ENCODE peak calls at places on chromosomes 2 and 18, in five cellular contexts. One of them, this sample, is unnamed.

GRCh38 chr2:28471214-28471613 is 24.6 kb upstream of the PLB1 start:
- DNase-seq in brain microvascular endothelial cell: no peak
- DNase-seq in AG04450: no peak
- DNase-seq in left ventricle myocardium inferior: no peak
- DNase-seq in heart right ventricle: no peak
- DNase-seq in this sample: no peak

GRCh38 chr2:12728221-12728777 is 11.6 kb downstream of the TRIB2 start:
- DNase-seq in brain microvascular endothelial cell: no peak
- DNase-seq in AG04450: no peak
- DNase-seq in left ventricle myocardium inferior: no peak
- DNase-seq in heart right ventricle: no peak
- DNase-seq in this sample: no peak

GRCh38 chr18:31819106-31819924 is 58.6 kb upstream of the SLC25A52 start:
- DNase-seq in brain microvascular endothelial cell: peak; percentile 22
- DNase-seq in AG04450: peak; percentile 1
- DNase-seq in left ventricle myocardium inferior: no peak
- DNase-seq in heart right ventricle: no peak
- DNase-seq in this sample: no peak

GRCh38 chr2:201448701-201449100 is 2.6 kb downstream of the TRAK2 start:
- DNase-seq in brain microvascular endothelial cell: no peak
- DNase-seq in AG04450: no peak
- DNase-seq in left ventricle myocardium inferior: no peak
- DNase-seq in heart right ventricle: no peak
- DNase-seq in this sample: no peak

GRCh38 chr18:74116628-74117554 is 30.7 kb downstream of the FBXO15 start:
- DNase-seq in brain microvascular endothelial cell: peak; percentile 47
- DNase-seq in AG04450: peak; percentile 26
- DNase-seq in left ventricle myocardium inferior: no peak
- DNase-seq in heart right ventricle: no peak
- DNase-seq in this sample: no peak

GRCh38 chr2:16189851-16190160 is 249.5 kb downstream of the MYCN start:
- DNase-seq in brain microvascular endothelial cell: no peak
- DNase-seq in AG04450: no peak
- DNase-seq in left ventricle myocardium inferior: no peak
- DNase-seq in heart right ventricle: no peak
- DNase-seq in this sample: no peak

GRCh38 chr2:133774675-133775005 is 206.4 kb upstream of the NCKAP5 start:
- DNase-seq in brain microvascular endothelial cell: no peak
- DNase-seq in AG04450: no peak
- DNase-seq in left ventricle myocardium inferior: peak; percentile 29
- DNase-seq in heart right ventricle: no peak
- DNase-seq in this sample: no peak

GRCh38 chr18:49398331-49398730 is 62.1 kb downstream of the DYM start:
- DNase-seq in brain microvascular endothelial cell: no peak
- DNase-seq in AG04450: no peak
- DNase-seq in left ventricle myocardium inferior: no peak
- DNase-seq in heart right ventricle: no peak
- DNase-seq in this sample: no peak

GRCh38 chr2:132953771-132954170 is 283.8 kb upstream of the LYPD1 start:
- DNase-seq in brain microvascular endothelial cell: no peak
- DNase-seq in AG04450: no peak
- DNase-seq in left ventricle myocardium inferior: no peak
- DNase-seq in heart right ventricle: no peak
- DNase-seq in this sample: no peak

DNA sequence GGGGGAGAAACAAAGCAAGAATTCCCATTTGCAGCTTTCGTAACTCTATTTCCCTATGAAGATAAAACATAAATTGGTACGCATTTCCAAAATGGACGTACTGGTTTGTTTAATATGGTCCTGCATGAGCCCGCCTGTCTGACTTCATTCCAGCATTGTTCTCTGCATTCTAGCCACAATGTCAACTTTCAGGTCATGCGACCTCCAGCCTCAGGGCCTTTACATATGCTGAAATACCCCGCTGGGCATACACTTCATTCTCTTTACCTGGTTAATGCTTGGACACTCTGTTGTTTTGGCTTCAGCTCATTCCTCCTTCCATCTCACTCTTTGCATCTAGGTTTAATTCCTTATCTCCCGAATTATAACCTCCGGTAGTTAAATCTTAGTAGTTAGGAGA is 103.7 kb upstream of the DNMT3A start:
- DNase-seq in brain microvascular endothelial cell: no peak
- DNase-seq in AG04450: no peak
- DNase-seq in left ventricle myocardium inferior: no peak
- DNase-seq in heart right ventricle: no peak
- DNase-seq in this sample: no peak
- TF ChIP-seq CTCF in brain microvascular endothelial cell: no peak
- TF ChIP-seq CTCF in AG04450: no peak
- TF ChIP-seq CTCF in left ventricle myocardium inferior: no peak
- TF ChIP-seq CTCF in heart right ventricle: no peak
- TF ChIP-seq CTCF in this sample: no peak

GRCh38 chr18:69949538-69949936 is 1.9 kb upstream of the CD226 start:
- DNase-seq in brain microvascular endothelial cell: no peak
- DNase-seq in AG04450: no peak
- DNase-seq in left ventricle myocardium inferior: no peak
- DNase-seq in heart right ventricle: no peak
- DNase-seq in this sample: no peak

GRCh38 chr18:69948919-69949537 is 1.4 kb upstream of the CD226 start:
- DNase-seq in brain microvascular endothelial cell: no peak
- DNase-seq in AG04450: no peak
- DNase-seq in left ventricle myocardium inferior: peak; percentile 24
- DNase-seq in heart right ventricle: peak; percentile 14
- DNase-seq in this sample: peak; percentile 38

GRCh38 chr18:69946608-69947155 is 991 bp downstream of the CD226 start:
- DNase-seq in brain microvascular endothelial cell: no peak
- DNase-seq in AG04450: no peak
- DNase-seq in left ventricle myocardium inferior: no peak
- DNase-seq in heart right ventricle: no peak
- DNase-seq in this sample: no peak

GRCh38 chr18:69945220-69946114 is 2.2 kb downstream of the CD226 start:
- DNase-seq in brain microvascular endothelial cell: no peak
- DNase-seq in AG04450: no peak
- DNase-seq in left ventricle myocardium inferior: no peak
- DNase-seq in heart right ventricle: no peak
- DNase-seq in this sample: no peak

DNA sequence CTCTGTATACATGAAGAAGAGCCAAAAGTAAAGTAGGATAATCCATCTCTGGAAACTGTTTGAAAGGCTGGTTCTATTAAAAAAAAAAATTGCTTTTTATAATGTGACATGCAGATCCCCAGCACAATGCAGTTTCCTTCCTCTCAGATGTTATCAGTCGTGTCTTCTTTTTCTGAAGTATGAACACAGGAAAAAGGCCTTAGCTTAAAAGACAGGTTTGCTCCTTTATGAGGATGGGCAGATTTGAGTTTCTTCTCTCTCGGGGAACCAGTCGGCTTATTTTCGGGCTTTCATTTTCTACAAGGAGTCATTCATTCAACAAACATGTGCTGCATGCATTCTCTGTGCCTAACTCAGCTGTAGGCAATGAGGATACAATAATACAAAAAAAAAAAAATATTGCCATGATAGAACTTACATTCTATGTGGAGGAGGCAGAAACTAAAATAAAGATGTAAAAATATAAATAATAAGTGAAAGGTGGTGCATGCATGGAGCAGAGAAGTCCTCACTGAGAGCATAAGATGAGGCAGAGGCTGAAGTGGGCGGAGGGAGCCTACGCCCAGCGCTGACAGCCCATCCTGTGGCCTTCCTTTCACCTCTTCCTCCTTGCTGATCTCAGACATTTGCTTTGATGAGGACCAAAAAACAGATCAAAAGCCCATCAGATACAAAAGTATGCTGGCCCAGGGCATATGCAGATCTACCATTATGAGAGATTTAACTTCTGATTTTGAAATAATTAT is at the start of gene CD226:
- DNase-seq in brain microvascular endothelial cell: no peak
- DNase-seq in AG04450: no peak
- DNase-seq in left ventricle myocardium inferior: no peak
- DNase-seq in heart right ventricle: no peak
- DNase-seq in this sample: no peak
- H3K27ac ChIP-seq in brain microvascular endothelial cell: no peak within 1 kb of the TSS
- H3K27ac ChIP-seq in AG04450: no peak within 1 kb of the TSS
- H3K27ac ChIP-seq in left ventricle myocardium inferior: peak within 1 kb of the TSS; percentile 30
- H3K27ac ChIP-seq in heart right ventricle: no peak within 1 kb of the TSS
- H3K27ac ChIP-seq in this sample: no peak within 1 kb of the TSS

GRCh38 chr2:157185828-157186227 is 71.7 kb upstream of the GALNT5 start:
- DNase-seq in brain microvascular endothelial cell: no peak
- DNase-seq in AG04450: no peak
- DNase-seq in left ventricle myocardium inferior: no peak
- DNase-seq in heart right ventricle: no peak
- DNase-seq in this sample: no peak
- TF ChIP-seq CTCF in brain microvascular endothelial cell: peak; percentile 40
- TF ChIP-seq CTCF in AG04450: peak; percentile 23
- TF ChIP-seq CTCF in left ventricle myocardium inferior: no peak
- TF ChIP-seq CTCF in heart right ventricle: no peak
- TF ChIP-seq CTCF in this sample: no peak

GRCh38 chr2:15028406-15028805 is 395.9 kb downstream of the LRATD1 start:
- DNase-seq in brain microvascular endothelial cell: no peak
- DNase-seq in AG04450: no peak
- DNase-seq in left ventricle myocardium inferior: no peak
- DNase-seq in heart right ventricle: no peak
- DNase-seq in this sample: no peak

DNA sequence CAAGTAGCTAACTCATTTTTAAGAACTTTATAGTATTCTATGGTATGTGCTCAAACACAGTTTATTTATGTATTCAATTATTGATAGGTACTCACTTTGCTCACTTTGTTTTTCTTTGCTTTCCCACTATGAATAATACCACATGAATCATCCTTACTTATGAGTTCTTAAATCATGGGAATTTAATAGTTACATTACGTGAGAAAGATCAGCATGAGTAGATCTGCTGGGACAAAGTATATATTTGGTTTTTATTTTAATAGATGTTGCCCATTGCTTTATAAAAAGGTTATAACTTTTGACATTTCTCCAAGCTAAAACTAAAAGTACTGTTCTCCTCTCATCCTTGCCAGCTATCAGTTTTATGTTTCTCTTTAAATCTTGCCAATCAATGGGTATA is 390.7 kb downstream of the LRATD1 start:
- DNase-seq in brain microvascular endothelial cell: no peak
- DNase-seq in AG04450: no peak
- DNase-seq in left ventricle myocardium inferior: no peak
- DNase-seq in heart right ventricle: no peak
- DNase-seq in this sample: no peak
- H3K27ac ChIP-seq in brain microvascular endothelial cell: no peak overlapping the region
- H3K27ac ChIP-seq in AG04450: no peak overlapping the region
- H3K27ac ChIP-seq in left ventricle myocardium inferior: no peak overlapping the region
- H3K27ac ChIP-seq in heart right ventricle: no peak overlapping the region
- H3K27ac ChIP-seq in this sample: no peak overlapping the region

DNA sequence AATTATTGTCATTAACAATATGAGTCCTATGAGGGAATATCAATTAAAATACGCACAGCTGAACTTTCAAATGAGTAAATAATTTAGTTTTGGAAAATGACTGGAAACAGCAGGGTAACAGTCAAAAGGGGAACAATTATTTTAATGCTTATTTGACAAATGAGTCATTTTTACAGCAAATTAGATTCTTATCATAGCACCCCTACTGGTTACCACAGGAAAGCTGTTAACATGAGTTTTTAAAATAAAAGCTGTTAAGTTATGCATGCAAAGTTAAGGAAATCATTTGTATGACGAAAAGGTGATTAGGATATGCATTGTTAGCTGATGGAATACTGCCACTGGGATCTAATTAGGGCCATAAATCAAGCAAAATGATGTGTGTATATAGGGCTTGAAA is 435.1 kb upstream of the MEIS1 start:
- DNase-seq in brain microvascular endothelial cell: no peak
- DNase-seq in AG04450: no peak
- DNase-seq in left ventricle myocardium inferior: no peak
- DNase-seq in heart right ventricle: no peak
- DNase-seq in this sample: no peak
- TF ChIP-seq CTCF in brain microvascular endothelial cell: no peak
- TF ChIP-seq CTCF in AG04450: no peak
- TF ChIP-seq CTCF in left ventricle myocardium inferior: no peak
- TF ChIP-seq CTCF in heart right ventricle: no peak
- TF ChIP-seq CTCF in this sample: no peak

GRCh38 chr2:60508307-60508706 is 45.1 kb downstream of the BCL11A start:
- DNase-seq in brain microvascular endothelial cell: no peak
- DNase-seq in AG04450: no peak
- DNase-seq in left ventricle myocardium inferior: no peak
- DNase-seq in heart right ventricle: no peak
- DNase-seq in this sample: no peak
- H3K27ac ChIP-seq in brain microvascular endothelial cell: no peak overlapping the region
- H3K27ac ChIP-seq in AG04450: no peak overlapping the region
- H3K27ac ChIP-seq in left ventricle myocardium inferior: peak overlapping the region; percentile 51
- H3K27ac ChIP-seq in heart right ventricle: no peak overlapping the region
- H3K27ac ChIP-seq in this sample: no peak overlapping the region

GRCh38 chr2:232333361-232334135 is 45.0 kb upstream of the ALPP start:
- DNase-seq in brain microvascular endothelial cell: no peak
- DNase-seq in AG04450: no peak
- DNase-seq in left ventricle myocardium inferior: no peak
- DNase-seq in heart right ventricle: no peak
- DNase-seq in this sample: peak; percentile 54
- TF ChIP-seq CTCF in brain microvascular endothelial cell: peak; percentile 83
- TF ChIP-seq CTCF in AG04450: peak; percentile 53
- TF ChIP-seq CTCF in left ventricle myocardium inferior: peak; percentile 35
- TF ChIP-seq CTCF in heart right ventricle: peak; percentile 27
- TF ChIP-seq CTCF in this sample: no peak

This sample was measured in right lobe of liver.